ENCODE peak calls at places on chromosomes 11 and 22, in nine cellular contexts. F is choroid plexus epithelial cell, J is AG09319, C is NCI-H1417, E is spleen, D is HT1080, M is NAMALWA, Q is chondrocyte, P is B cell. B is an unnamed sample.

GRCh38 chr11:79241842-79242241 is 199.0 kb downstream of the TENM4 start:
- DNase-seq in F (no peak), J (no peak), C (no peak), E (no peak), D (no peak), M (no peak), Q (no peak), P (no peak), B (no peak)

GRCh38 chr11:126303623-126304456 is at the start of gene DCPS:
- DNase-seq in F (peak), J (peak), C (peak), E (peak), D (peak), M (peak), Q (no peak), P (peak), B (peak)

GRCh38 chr11:116548286-116548685 is 224.5 kb downstream of the BUD13 start:
- DNase-seq in F (no peak), J (no peak), C (no peak), E (peak), D (no peak), M (no peak), Q (no peak), P (no peak), B (no peak)

GRCh38 chr11:93166194-93166593 is 31.6 kb downstream of the SLC36A4 start:
- DNase-seq in F (no peak), J (no peak), C (peak), E (no peak), D (no peak), M (no peak), Q (no peak), P (no peak), B (no peak)

GRCh38 chr11:101885631-101886030 is 29.2 kb upstream of the CEP126 start:
- DNase-seq in F (no peak), J (no peak), C (no peak), E (no peak), D (no peak), M (no peak), Q (no peak), P (no peak), B (no peak)

GRCh38 chr11:132134322-132134721 is 763.9 kb downstream of the NTM start:
- DNase-seq in F (no peak), J (no peak), C (no peak), E (no peak), D (peak), M (no peak), Q (no peak), P (no peak), B (no peak)

GRCh38 chr11:82980292-82980691 is 78.8 kb downstream of the DDIAS start:
- DNase-seq in F (peak), J (peak), C (no peak), E (no peak), D (peak), M (no peak), Q (no peak), P (no peak), B (no peak)

GRCh38 chr22:46454910-46455269 is 82.5 kb downstream of the CELSR1 start:
- DNase-seq in F (peak), J (no peak), C (no peak), E (no peak), D (peak), M (no peak), Q (no peak), P (no peak), B (no peak)

GRCh38 chr22:50318698-50319411 is 8.0 kb downstream of the DENND6B start:
- DNase-seq in F (no peak), J (no peak), C (no peak), E (no peak), D (no peak), M (peak), Q (no peak), P (no peak), B (peak)

GRCh38 chr11:100970273-100971164 is 159.1 kb downstream of the PGR start:
- DNase-seq in F (peak), J (no peak), C (no peak), E (no peak), D (no peak), M (no peak), Q (no peak), P (no peak), B (peak)

GRCh38 chr11:9616042-9616640 is 42.7 kb downstream of the WEE1 start:
- DNase-seq in F (no peak), J (no peak), C (no peak), E (no peak), D (peak), M (peak), Q (no peak), P (no peak), B (no peak)

GRCh38 chr11:45157247-45158209 is 11.1 kb downstream of the PRDM11 start:
- DNase-seq in F (no peak), J (no peak), C (no peak), E (peak), D (no peak), M (no peak), Q (no peak), P (no peak), B (no peak)

GRCh38 chr11:12043959-12044772 is 35.7 kb upstream of the DKK3 start:
- DNase-seq in F (peak), J (peak), C (peak), E (no peak), D (peak), M (peak), Q (no peak), P (peak), B (peak)

GRCh38 chr11:47327025-47327424 is 25.5 kb downstream of the MYBPC3 start:
- DNase-seq in F (no peak), J (no peak), C (peak), E (no peak), D (no peak), M (no peak), Q (no peak), P (peak), B (no peak)

GRCh38 chr22:46292173-46292572 is 4.5 kb upstream of the GTSE1 start:
- DNase-seq in F (no peak), J (no peak), C (no peak), E (no peak), D (no peak), M (no peak), Q (no peak), P (no peak), B (no peak)